ENCODE peak calls at places on chromosome 5, in six cellular contexts. One of them, this sample, is unnamed.

GRCh38 chr5:95940758-95941682 is 20.6 kb downstream of the ELL2 start:
- DNase-seq in stomach: no peak
- DNase-seq in fibroblast of villous mesenchyme: no peak
- DNase-seq in A673: no peak
- DNase-seq in tibial artery: no peak
- DNase-seq in fibroblast of mammary gland: no peak
- DNase-seq in this sample: no peak

GRCh38 chr5:127615916-127616315 is 33.0 kb upstream of the CTXN3 start:
- DNase-seq in fibroblast of villous mesenchyme: peak; percentile 77
- DNase-seq in tibial artery: no peak
- DNase-seq in A673: no peak
- DNase-seq in stomach: no peak
- DNase-seq in fibroblast of mammary gland: peak; percentile 47
- DNase-seq in this sample: no peak

GRCh38 chr5:132807163-132807838 is 5.8 kb upstream of the SOWAHA start:
- DNase-seq in A673: peak; percentile 29
- DNase-seq in fibroblast of villous mesenchyme: no peak
- DNase-seq in fibroblast of mammary gland: no peak
- DNase-seq in tibial artery: peak; percentile 54
- DNase-seq in stomach: peak; percentile 77
- DNase-seq in this sample: no peak

GRCh38 chr5:32933692-32934091 is 222.6 kb downstream of the NPR3 start:
- DNase-seq in fibroblast of villous mesenchyme: no peak
- DNase-seq in stomach: no peak
- DNase-seq in tibial artery: no peak
- DNase-seq in A673: no peak
- DNase-seq in fibroblast of mammary gland: no peak
- DNase-seq in this sample: no peak

GRCh38 chr5:54018438-54018837 is 291.9 kb downstream of the ARL15 start:
- DNase-seq in A673: peak; percentile 24
- DNase-seq in stomach: no peak
- DNase-seq in fibroblast of villous mesenchyme: peak; percentile 71
- DNase-seq in fibroblast of mammary gland: no peak
- DNase-seq in tibial artery: no peak
- DNase-seq in this sample: no peak

GRCh38 chr5:124718376-124718775 is 28.1 kb downstream of the ZNF608 start:
- DNase-seq in stomach: no peak
- DNase-seq in tibial artery: no peak
- DNase-seq in fibroblast of villous mesenchyme: no peak
- DNase-seq in fibroblast of mammary gland: no peak
- DNase-seq in A673: peak; percentile 52
- DNase-seq in this sample: no peak

GRCh38 chr5:168047043-168047668 is 244.3 kb upstream of the WWC1 start:
- DNase-seq in stomach: peak; percentile 41
- DNase-seq in fibroblast of mammary gland: peak; percentile 51
- DNase-seq in tibial artery: no peak
- DNase-seq in A673: peak; percentile 55
- DNase-seq in fibroblast of villous mesenchyme: peak; percentile 24
- DNase-seq in this sample: no peak

GRCh38 chr5:32538031-32538547 is 47.3 kb upstream of the SUB1 start:
- DNase-seq in fibroblast of mammary gland: no peak
- DNase-seq in fibroblast of villous mesenchyme: no peak
- DNase-seq in tibial artery: no peak
- DNase-seq in A673: no peak
- DNase-seq in stomach: peak; percentile 29
- DNase-seq in this sample: no peak

GRCh38 chr5:172448999-172449398 is 5.3 kb downstream of the SH3PXD2B start:
- DNase-seq in fibroblast of villous mesenchyme: no peak
- DNase-seq in tibial artery: peak; percentile 61
- DNase-seq in stomach: no peak
- DNase-seq in fibroblast of mammary gland: no peak
- DNase-seq in A673: no peak
- DNase-seq in this sample: no peak

GRCh38 chr5:77518304-77518703 is 26.2 kb upstream of the WDR41 start:
- DNase-seq in tibial artery: no peak
- DNase-seq in stomach: no peak
- DNase-seq in fibroblast of mammary gland: peak; percentile 21
- DNase-seq in fibroblast of villous mesenchyme: peak; percentile 5
- DNase-seq in A673: peak; percentile 33
- DNase-seq in this sample: no peak

GRCh38 chr5:138438724-138439536 is at the start of gene REEP2:
- DNase-seq in tibial artery: peak; percentile 69
- DNase-seq in fibroblast of mammary gland: peak; percentile 32
- DNase-seq in stomach: peak; percentile 55
- DNase-seq in fibroblast of villous mesenchyme: peak; percentile 51
- DNase-seq in A673: peak; percentile 79
- DNase-seq in this sample: no peak

GRCh38 chr5:141849371-141850182 is 28.6 kb downstream of the PCDH1 start:
- DNase-seq in A673: peak; percentile 87
- DNase-seq in tibial artery: peak; percentile 94
- DNase-seq in fibroblast of mammary gland: peak; percentile 60
- DNase-seq in fibroblast of villous mesenchyme: peak; percentile 73
- DNase-seq in stomach: peak; percentile 95
- DNase-seq in this sample: no peak

GRCh38 chr5:1368236-1368635 is 23.3 kb upstream of the CLPTM1L start:
- DNase-seq in A673: no peak
- DNase-seq in fibroblast of villous mesenchyme: no peak
- DNase-seq in fibroblast of mammary gland: no peak
- DNase-seq in stomach: no peak
- DNase-seq in tibial artery: no peak
- DNase-seq in this sample: no peak

GRCh38 chr5:37855438-37855837 is 15.6 kb upstream of the GDNF start:
- DNase-seq in tibial artery: no peak
- DNase-seq in fibroblast of villous mesenchyme: no peak
- DNase-seq in stomach: no peak
- DNase-seq in A673: no peak
- DNase-seq in fibroblast of mammary gland: no peak
- DNase-seq in this sample: no peak

GRCh38 chr5:43305948-43306563 is 7.2 kb downstream of the HMGCS1 start:
- DNase-seq in fibroblast of villous mesenchyme: peak; percentile 83
- DNase-seq in tibial artery: no peak
- DNase-seq in stomach: no peak
- DNase-seq in A673: peak; percentile 80
- DNase-seq in fibroblast of mammary gland: peak; percentile 75
- DNase-seq in this sample: peak; percentile 31

GRCh38 chr5:69046375-69046957 is 47.3 kb upstream of the SLC30A5 start:
- DNase-seq in fibroblast of mammary gland: peak; percentile 23
- DNase-seq in stomach: no peak
- DNase-seq in fibroblast of villous mesenchyme: peak; percentile 33
- DNase-seq in tibial artery: no peak
- DNase-seq in A673: no peak
- DNase-seq in this sample: no peak

GRCh38 chr5:69049796-69050195 is 44.0 kb upstream of the SLC30A5 start:
- DNase-seq in tibial artery: no peak
- DNase-seq in fibroblast of mammary gland: no peak
- DNase-seq in A673: no peak
- DNase-seq in fibroblast of villous mesenchyme: no peak
- DNase-seq in stomach: no peak
- DNase-seq in this sample: no peak

GRCh38 chr5:69049151-69049550 is 44.7 kb upstream of the SLC30A5 start:
- DNase-seq in fibroblast of mammary gland: no peak
- DNase-seq in tibial artery: no peak
- DNase-seq in fibroblast of villous mesenchyme: no peak
- DNase-seq in A673: no peak
- DNase-seq in stomach: no peak
- DNase-seq in this sample: no peak

GRCh38 chr5:69050214-69050613 is 43.6 kb upstream of the SLC30A5 start:
- DNase-seq in stomach: no peak
- DNase-seq in fibroblast of villous mesenchyme: no peak
- DNase-seq in tibial artery: no peak
- DNase-seq in A673: no peak
- DNase-seq in fibroblast of mammary gland: no peak
- DNase-seq in this sample: no peak

GRCh38 chr5:69048233-69048632 is 45.6 kb upstream of the SLC30A5 start:
- DNase-seq in fibroblast of mammary gland: peak; percentile 19
- DNase-seq in stomach: no peak
- DNase-seq in fibroblast of villous mesenchyme: no peak
- DNase-seq in A673: peak; percentile 61
- DNase-seq in tibial artery: no peak
- DNase-seq in this sample: no peak
- TF ChIP-seq CTCF in fibroblast of mammary gland: peak; percentile 59
- TF ChIP-seq CTCF in stomach: no peak
- TF ChIP-seq CTCF in fibroblast of villous mesenchyme: peak; percentile 47
- TF ChIP-seq CTCF in A673: peak; percentile 56
- TF ChIP-seq CTCF in tibial artery: no peak
- TF ChIP-seq CTCF in this sample: peak; percentile 8

DNA sequence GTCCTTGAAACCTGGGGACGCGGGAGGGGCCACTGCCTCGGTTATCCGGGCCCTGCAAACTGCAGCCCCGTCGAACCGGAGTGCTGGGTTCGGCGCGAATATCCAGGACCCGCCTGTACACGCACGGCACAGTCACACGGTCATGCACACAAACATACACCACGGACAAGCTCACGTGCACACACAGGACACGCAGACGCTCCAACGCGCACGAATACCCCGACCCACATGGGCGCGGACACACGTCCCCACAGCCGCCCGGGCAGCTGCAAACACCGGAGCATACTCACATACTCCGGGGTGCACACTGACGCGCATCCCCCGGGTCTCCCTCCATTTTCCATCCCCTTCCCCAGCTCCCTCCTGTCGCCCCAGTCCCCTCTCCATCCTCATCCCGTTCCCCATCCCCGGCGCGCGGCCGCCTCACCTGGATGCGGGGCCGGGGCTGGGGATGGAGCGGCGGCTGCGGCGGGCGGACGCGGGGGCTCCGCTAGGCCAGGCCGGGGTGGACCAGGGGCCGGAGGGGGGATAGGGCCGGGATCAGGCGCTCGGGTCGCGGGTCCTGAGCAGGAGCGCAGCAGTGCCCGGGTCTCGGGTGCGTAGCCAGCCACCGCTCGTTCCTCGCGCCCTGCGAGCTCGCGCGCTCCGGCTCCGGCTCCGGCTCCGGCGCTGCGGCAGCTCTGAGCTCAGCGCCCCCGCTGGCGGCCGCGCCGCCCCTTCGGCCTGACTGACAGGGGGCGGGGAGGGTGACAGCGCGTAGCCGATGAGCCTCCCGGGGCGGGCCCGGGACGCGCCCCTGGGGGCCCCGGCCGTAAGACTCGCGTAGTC is at the start of the genes EIF4E1B and SNCB:
- DNase-seq in fibroblast of villous mesenchyme: no peak
- DNase-seq in stomach: no peak
- DNase-seq in fibroblast of mammary gland: no peak
- DNase-seq in A673: peak; percentile 58
- DNase-seq in tibial artery: no peak
- DNase-seq in this sample: no peak
- H3K4me3 ChIP-seq in fibroblast of villous mesenchyme: peak within 1 kb of the TSS; percentile 47
- H3K4me3 ChIP-seq in stomach: peak within 1 kb of the TSS; percentile 32
- H3K4me3 ChIP-seq in fibroblast of mammary gland: no peak within 1 kb of the TSS
- H3K4me3 ChIP-seq in A673: peak within 1 kb of the TSS; percentile 43
- H3K4me3 ChIP-seq in tibial artery: peak within 1 kb of the TSS; percentile 48
- H3K4me3 ChIP-seq in this sample: peak within 1 kb of the TSS; percentile 45

GRCh38 chr5:145833616-145834200 is 1.4 kb downstream of the PRELID2 start:
- DNase-seq in stomach: no peak
- DNase-seq in fibroblast of villous mesenchyme: no peak
- DNase-seq in tibial artery: no peak
- DNase-seq in fibroblast of mammary gland: no peak
- DNase-seq in A673: no peak
- DNase-seq in this sample: no peak

GRCh38 chr5:145834554-145834916 is 607 bp downstream of the PRELID2 start:
- DNase-seq in fibroblast of villous mesenchyme: no peak
- DNase-seq in tibial artery: no peak
- DNase-seq in A673: no peak
- DNase-seq in stomach: no peak
- DNase-seq in fibroblast of mammary gland: peak; percentile 36
- DNase-seq in this sample: no peak

GRCh38 chr5:145835839-145836222 is 689 bp upstream of the PRELID2 start:
- DNase-seq in fibroblast of villous mesenchyme: no peak
- DNase-seq in tibial artery: no peak
- DNase-seq in stomach: no peak
- DNase-seq in A673: no peak
- DNase-seq in fibroblast of mammary gland: no peak
- DNase-seq in this sample: no peak

GRCh38 chr5:145838276-145838675 is 3.1 kb upstream of the PRELID2 start:
- DNase-seq in stomach: peak; percentile 58
- DNase-seq in A673: no peak
- DNase-seq in fibroblast of villous mesenchyme: no peak
- DNase-seq in fibroblast of mammary gland: no peak
- DNase-seq in tibial artery: no peak
- DNase-seq in this sample: no peak

DNA sequence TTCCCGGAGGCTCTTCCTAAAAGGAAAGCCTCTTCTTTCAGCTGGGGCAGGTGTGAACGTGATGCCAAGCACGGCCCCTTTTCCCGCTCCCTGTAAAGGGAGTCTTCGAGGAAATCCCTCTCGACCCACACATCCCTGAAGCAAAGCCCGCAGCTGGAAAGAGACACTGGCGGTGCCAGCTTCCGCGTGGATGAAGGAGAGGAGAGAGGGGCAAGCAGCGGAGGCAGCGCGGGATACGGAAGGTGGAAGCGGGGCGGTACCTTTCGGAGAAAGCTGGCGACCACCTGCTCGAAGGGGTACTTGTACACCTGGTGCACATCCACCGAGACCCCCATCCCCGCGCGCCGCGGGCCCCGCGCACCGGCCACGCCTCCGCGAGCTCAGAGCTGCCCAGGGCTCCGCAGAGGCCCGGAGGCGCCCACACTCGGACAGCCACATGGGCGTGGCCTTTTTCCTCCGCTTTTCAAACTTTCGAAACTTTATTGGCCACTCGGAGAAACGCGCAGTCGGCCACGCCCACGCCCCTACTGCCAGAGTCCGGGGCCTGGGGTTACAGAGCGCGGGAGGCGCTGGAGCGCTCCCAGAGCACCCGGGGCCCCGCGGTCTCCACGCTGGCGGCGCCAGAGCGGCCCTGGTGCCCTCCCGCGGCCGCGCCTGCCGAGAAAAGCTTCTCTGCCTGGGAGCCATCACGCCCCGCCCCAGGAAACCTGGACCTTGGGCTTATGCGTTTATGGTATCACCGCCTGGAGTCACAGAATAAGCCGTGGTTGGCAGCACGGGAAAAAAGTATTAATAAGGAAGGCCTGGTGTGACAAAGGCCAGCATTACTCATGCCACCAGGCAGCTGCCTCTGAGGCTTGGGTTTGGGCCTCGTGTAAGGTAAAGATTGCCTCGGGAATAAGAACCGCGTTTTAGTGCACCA is at the start of gene PRELID2:
- DNase-seq in fibroblast of mammary gland: peak; percentile 85
- DNase-seq in tibial artery: peak; percentile 93
- DNase-seq in stomach: peak; percentile 94
- DNase-seq in A673: peak; percentile 96
- DNase-seq in fibroblast of villous mesenchyme: peak; percentile 91
- DNase-seq in this sample: no peak
- TF ChIP-seq CTCF in fibroblast of mammary gland: no peak
- TF ChIP-seq CTCF in tibial artery: peak; percentile 5
- TF ChIP-seq CTCF in stomach: no peak
- TF ChIP-seq CTCF in A673: no peak
- TF ChIP-seq CTCF in fibroblast of villous mesenchyme: peak; percentile 14
- TF ChIP-seq CTCF in this sample: no peak

DNA sequence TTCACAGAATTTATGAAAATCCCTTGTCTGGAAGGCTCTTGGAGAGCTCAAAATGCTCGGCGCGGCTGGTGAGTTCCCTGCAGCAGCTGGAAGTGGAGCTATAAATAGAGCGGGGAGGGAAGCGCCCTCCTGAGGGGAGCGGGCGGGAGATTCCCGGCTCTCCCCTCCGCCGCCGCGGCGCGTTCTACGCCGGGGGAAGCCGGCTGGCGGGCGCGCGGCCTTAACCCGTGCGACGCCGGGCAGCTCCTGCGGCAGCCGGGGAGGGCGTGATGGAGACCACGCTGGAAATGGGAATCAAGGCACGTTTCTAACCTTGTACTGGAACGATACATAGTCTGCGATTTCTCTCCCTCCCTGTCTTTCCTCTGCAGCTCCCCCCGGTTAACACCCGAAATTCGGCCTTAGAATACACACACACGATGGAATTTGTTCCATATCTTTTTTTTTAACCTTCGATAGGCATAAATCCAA is 306.5 kb upstream of the KCNN2 start:
- DNase-seq in fibroblast of mammary gland: peak; percentile 5
- DNase-seq in fibroblast of villous mesenchyme: peak; percentile 27
- DNase-seq in A673: peak; percentile 66
- DNase-seq in tibial artery: no peak
- DNase-seq in stomach: peak; percentile 46
- DNase-seq in this sample: no peak
- H3K4me3 ChIP-seq in fibroblast of mammary gland: no peak overlapping the region
- H3K4me3 ChIP-seq in fibroblast of villous mesenchyme: peak overlapping the region; percentile 40
- H3K4me3 ChIP-seq in A673: peak overlapping the region; percentile 23
- H3K4me3 ChIP-seq in tibial artery: peak overlapping the region; percentile 53
- H3K4me3 ChIP-seq in stomach: peak overlapping the region; percentile 49
- H3K4me3 ChIP-seq in this sample: peak overlapping the region; percentile 52